ENCODE peak calls at places on chromosomes 1 and 21, in six cellular contexts. One of them, this sample, is unnamed.

GRCh38 chr1:22043175-22043769 is 9.2 kb upstream of the CDC42 start:
- DNase-seq in ELR: no peak
- DNase-seq in GM12865: peak
- DNase-seq in HepG2: no peak
- DNase-seq in posterior vena cava: no peak
- DNase-seq in hepatocyte: peak
- DNase-seq in this sample: no peak

GRCh38 chr1:113744114-113744513 is 15.2 kb downstream of the PHTF1 start:
- DNase-seq in ELR: no peak
- DNase-seq in GM12865: no peak
- DNase-seq in HepG2: no peak
- DNase-seq in posterior vena cava: no peak
- DNase-seq in hepatocyte: no peak
- DNase-seq in this sample: no peak

GRCh38 chr1:171173069-171173468 is 12.0 kb upstream of the FMO2 start:
- DNase-seq in ELR: no peak
- DNase-seq in GM12865: no peak
- DNase-seq in HepG2: no peak
- DNase-seq in posterior vena cava: no peak
- DNase-seq in hepatocyte: no peak
- DNase-seq in this sample: no peak

GRCh38 chr1:211833174-211833820 is 2.7 kb upstream of the LPGAT1 start:
- DNase-seq in ELR: no peak
- DNase-seq in GM12865: peak
- DNase-seq in HepG2: no peak
- DNase-seq in posterior vena cava: no peak
- DNase-seq in hepatocyte: no peak
- DNase-seq in this sample: no peak

GRCh38 chr1:29343908-29344307 is 107.6 kb downstream of the PTPRU start:
- DNase-seq in ELR: no peak
- DNase-seq in GM12865: no peak
- DNase-seq in HepG2: no peak
- DNase-seq in posterior vena cava: no peak
- DNase-seq in hepatocyte: no peak
- DNase-seq in this sample: no peak

GRCh38 chr21:27759091-27759659 is 792.3 kb upstream of the ADAMTS5 start:
- DNase-seq in ELR: peak
- DNase-seq in GM12865: peak
- DNase-seq in HepG2: no peak
- DNase-seq in posterior vena cava: no peak
- DNase-seq in hepatocyte: peak
- DNase-seq in this sample: no peak

GRCh38 chr1:192809286-192810252 is 730 bp downstream of the RGS2 start:
- DNase-seq in ELR: peak
- DNase-seq in GM12865: peak
- DNase-seq in HepG2: no peak
- DNase-seq in posterior vena cava: peak
- DNase-seq in hepatocyte: peak
- DNase-seq in this sample: no peak

GRCh38 chr1:34398205-34398915 is 221.7 kb downstream of the C1orf94 start:
- DNase-seq in ELR: no peak
- DNase-seq in GM12865: no peak
- DNase-seq in HepG2: no peak
- DNase-seq in posterior vena cava: no peak
- DNase-seq in hepatocyte: no peak
- DNase-seq in this sample: no peak